ENCODE peak calls at places on chromosomes 13 and 19, in four cellular contexts. L is astrocyte of the hippocampus, D is NCI-H1092 treated with DMSO at 0.1 percent for 48 hours, C is fibroblast of the conjunctiva. J is an unnamed sample.

GRCh38 chr19:17089238-17089637 is 13.7 kb downstream of the MYO9B start:
- DNase-seq in D (no peak), C (peak), L (peak), J (no peak)

GRCh38 chr13:28922341-28922740 is 102.2 kb downstream of the MTUS2 start:
- DNase-seq in L (no peak), D (no peak), C (no peak), J (no peak)

GRCh38 chr13:95083758-95084157 is 217.5 kb downstream of the ABCC4 start:
- DNase-seq in L (peak), D (no peak), C (no peak), J (no peak)

GRCh38 chr13:97367427-97367826 is 66.5 kb upstream of the RAP2A start:
- DNase-seq in C (no peak), D (no peak), L (peak), J (no peak)

GRCh38 chr13:113557013-113557412 is 27.5 kb upstream of the TFDP1 start:
- DNase-seq in L (no peak), D (no peak), C (no peak), J (no peak)

GRCh38 chr13:77000475-77000874 is 8.6 kb downstream of the CLN5 start:
- DNase-seq in L (no peak), D (no peak), C (no peak), J (no peak)

GRCh38 chr13:25908390-25908789 is 143.4 kb downstream of the SHISA2 start:
- DNase-seq in D (no peak), L (no peak), C (no peak), J (no peak)

GRCh38 chr19:57559008-57559403 is 657 bp downstream of the ZNF550 start:
- DNase-seq in L (peak), D (no peak), C (no peak), J (no peak)

GRCh38 chr19:44762033-44762432 is 13.5 kb downstream of the BCL3 start:
- DNase-seq in C (no peak), D (no peak), L (no peak), J (no peak)